ENCODE peak calls at places on chromosomes 3 and 15, in nine cellular contexts. U is MV-4-11, Q is heart right ventricle, H is LoVo, B is GM23338, S is non-pigmented ciliary epithelial cell, X is iris pigment epithelial cell, L is brain microvascular endothelial cell, P is left cardiac atrium. V is an unnamed sample.

GRCh38 chr3:110343945-110344344 is 727.7 kb upstream of the NECTIN3 start:
- DNase-seq in B (no peak), P (no peak), Q (no peak), U (peak), L (peak), H (no peak), S (no peak), X (no peak), V (no peak)

GRCh38 chr3:195522254-195523023 is 20.7 kb downstream of the PPP1R2 start:
- DNase-seq in P (no peak), L (no peak), S (no peak), B (peak), H (peak), Q (no peak), U (peak), X (peak), V (no peak)

GRCh38 chr3:117532268-117532667 is 822.7 kb downstream of the TUSC7 start:
- DNase-seq in S (no peak), L (no peak), P (no peak), H (no peak), X (no peak), Q (no peak), U (no peak), B (no peak), V (no peak)

GRCh38 chr3:172924546-172924945 is 174.0 kb downstream of the ECT2 start:
- DNase-seq in B (no peak), U (no peak), H (no peak), L (no peak), X (no peak), P (no peak), S (no peak), Q (no peak), V (no peak)

GRCh38 chr3:15380980-15381890 is 46.1 kb downstream of the METTL6 start:
- DNase-seq in L (no peak), S (no peak), B (no peak), X (no peak), H (no peak), U (no peak), P (no peak), Q (no peak), V (no peak)

GRCh38 chr3:169146866-169147245 is 516.7 kb downstream of the MECOM start:
- DNase-seq in B (no peak), S (no peak), X (peak), Q (no peak), H (peak), P (no peak), U (no peak), L (no peak), V (no peak)

GRCh38 chr15:79635897-79636596 is 203.9 kb downstream of the MINAR1 start:
- DNase-seq in Q (no peak), U (no peak), P (no peak), L (peak), S (no peak), H (no peak), B (no peak), X (no peak), V (no peak)

GRCh38 chr3:189710620-189711388 is 79.6 kb downstream of the TP63 start:
- DNase-seq in X (peak), U (no peak), L (peak), B (peak), P (peak), Q (peak), H (no peak), S (peak), V (no peak)

GRCh38 chr3:27675287-27675686 is 46.8 kb downstream of the EOMES start:
- DNase-seq in S (no peak), Q (no peak), X (peak), L (peak), P (no peak), H (no peak), B (no peak), U (no peak), V (peak)

GRCh38 chr3:52405066-52405465 is 39.8 kb downstream of the SEMA3G start:
- DNase-seq in B (no peak), Q (no peak), L (no peak), H (no peak), X (no peak), U (no peak), S (no peak), P (peak), V (no peak)

GRCh38 chr3:181892848-181893247 is 181.1 kb downstream of the SOX2 start:
- DNase-seq in Q (no peak), S (no peak), U (no peak), P (no peak), H (no peak), B (peak), X (no peak), L (no peak), V (no peak)

GRCh38 chr3:135871311-135871710 is 94.2 kb upstream of the PPP2R3A start:
- DNase-seq in L (no peak), B (no peak), U (no peak), S (no peak), P (no peak), X (no peak), Q (no peak), H (no peak), V (no peak)

GRCh38 chr3:71724584-71725278 is 471 bp downstream of the EIF4E3 start:
- DNase-seq in S (no peak), P (peak), U (no peak), X (no peak), Q (peak), H (peak), B (peak), L (no peak), V (no peak)

GRCh38 chr3:11582123-11582968 is 61.4 kb downstream of the VGLL4 start:
- DNase-seq in B (peak), Q (peak), L (peak), P (peak), U (peak), X (peak), H (no peak), S (no peak), V (no peak)

GRCh38 chr3:83633758-83634157 is 1325.0 kb upstream of the CADM2 start:
- DNase-seq in Q (no peak), P (no peak), H (no peak), S (no peak), X (no peak), U (no peak), B (no peak), L (no peak), V (no peak)

V was measured in LNCaP clone FGC.